ENCODE peak calls at places on chromosomes 11 and 22, in eight cellular contexts. W is coronary artery; G is epithelial cell of esophagus; B is Calu3; N is mucosa of descending colon; H is activated CD8-positive, alpha-beta T cell treated with anti-CD3 and anti-CD28 coated beads, Interleukin-2, amount 10 ng/mL, durations not matched to agents 7 days and 5 days; D is neural progenitor cell; Q is T47D. J is an unnamed sample.

GRCh38 chr22:33922268-33922667 is 2.0 kb upstream of the LARGE1 start:
- DNase-seq in W (no peak), G (no peak), B (peak), N (peak), H (no peak), D (peak), Q (peak), J (no peak)

GRCh38 chr11:46489668-46490560 is 98.3 kb upstream of the CHRM4 start:
- DNase-seq in W (no peak), G (peak), B (peak), N (no peak), H (peak), D (peak), Q (peak), J (peak)

GRCh38 chr22:36948273-36949055 is 35.0 kb downstream of the CSF2RB start:
- DNase-seq in W (no peak), G (no peak), B (no peak), N (no peak), H (no peak), D (no peak), Q (no peak), J (no peak)

GRCh38 chr11:65414776-65415498 is 7.7 kb upstream of the NEAT1 start:
- DNase-seq in W (peak), G (peak), B (no peak), N (peak), H (no peak), D (no peak), Q (no peak), J (no peak)

GRCh38 chr11:2649848-2650247 is 49.9 kb downstream of the KCNQ1OT1 start:
- DNase-seq in W (no peak), G (no peak), B (no peak), N (no peak), H (no peak), D (no peak), Q (no peak), J (no peak)

GRCh38 chr11:133955091-133955846 is 1.5 kb downstream of the IGSF9B start:
- DNase-seq in W (peak), G (no peak), B (no peak), N (no peak), H (peak), D (peak), Q (no peak), J (no peak)

GRCh38 chr11:129973068-129973467 is 29.6 kb downstream of the PRDM10 start:
- DNase-seq in W (no peak), G (no peak), B (no peak), N (no peak), H (no peak), D (no peak), Q (no peak), J (no peak)

GRCh38 chr11:75246006-75246672 is 5.6 kb downstream of the TPBGL start:
- DNase-seq in W (no peak), G (no peak), B (no peak), N (no peak), H (no peak), D (no peak), Q (no peak), J (no peak)

GRCh38 chr11:19625438-19625837 is 87.2 kb upstream of the NAV2 start:
- DNase-seq in W (no peak), G (no peak), B (no peak), N (no peak), H (no peak), D (no peak), Q (no peak), J (no peak)

GRCh38 chr22:24133187-24133965 is 47.9 kb upstream of the SUSD2 start:
- DNase-seq in W (no peak), G (no peak), B (no peak), N (no peak), H (peak), D (no peak), Q (no peak), J (no peak)